ENCODE peak calls at places on chromosomes 13 and 19, in five cellular contexts. E is cardiac fibroblast; A is AG04449; Z is effector memory CD4-positive, alpha-beta T cell; Y is thoracic aorta. R is an unnamed sample.

GRCh38 chr19:3068071-3068470 is 5.8 kb upstream of the TLE5 start:
- DNase-seq in E (no peak), A (no peak), Z (no peak), Y (no peak), R (no peak)

GRCh38 chr19:29596885-29597525 is 9.1 kb upstream of the POP4 start:
- DNase-seq in E (peak; percentile 54), A (no peak), Z (no peak), Y (no peak), R (no peak)

GRCh38 chr19:10007811-10008211 is 2.5 kb downstream of the COL5A3 start:
- DNase-seq in E (peak; percentile 86), A (peak; percentile 41), Z (no peak), Y (no peak), R (no peak)

GRCh38 chr13:59364508-59365187 is 799.1 kb downstream of the DIAPH3 start:
- DNase-seq in E (no peak), A (no peak), Z (no peak), Y (no peak), R (no peak)

GRCh38 chr13:36919833-36920611 is at the start of gene SMAD9:
- DNase-seq in E (peak; percentile 61), A (no peak), Z (no peak), Y (peak; percentile 52), R (no peak)

GRCh38 chr13:52161193-52161646 is 1.8 kb upstream of the NEK3 start:
- DNase-seq in E (no peak), A (no peak), Z (no peak), Y (no peak), R (no peak)

GRCh38 chr19:8697671-8698432 is 743 bp downstream of the ACTL9 start:
- DNase-seq in E (no peak), A (no peak), Z (no peak), Y (no peak), R (no peak)

GRCh38 chr19:33035461-33035860 is 29.2 kb downstream of the RHPN2 start:
- DNase-seq in E (no peak), A (no peak), Z (no peak), Y (no peak), R (no peak)

GRCh38 chr13:99320693-99321481 is 13.7 kb upstream of the GPR183 start:
- DNase-seq in E (peak; percentile 96), A (no peak), Z (no peak), Y (no peak), R (peak; percentile 12)

GRCh38 chr13:76832258-76832988 is 53.8 kb downstream of the KCTD12 start:
- DNase-seq in E (no peak), A (no peak), Z (no peak), Y (no peak), R (no peak)

GRCh38 chr19:17985037-17985818 is 18.3 kb downstream of the KCNN1 start:
- DNase-seq in E (peak; percentile 10), A (no peak), Z (no peak), Y (no peak), R (no peak)

GRCh38 chr19:16330368-16330801 is 5.8 kb downstream of the KLF2 start:
- DNase-seq in E (peak; percentile 92), A (no peak), Z (peak; percentile 94), Y (peak; percentile 77), R (peak; percentile 62)

GRCh38 chr19:31177230-31177629 is 172.0 kb downstream of the TSHZ3 start:
- DNase-seq in E (no peak), A (no peak), Z (no peak), Y (no peak), R (no peak)

GRCh38 chr19:55586976-55587668 is 6.5 kb upstream of the ZNF579 start:
- DNase-seq in E (peak; percentile 94), A (no peak), Z (peak; percentile 92), Y (peak; percentile 68), R (peak; percentile 77)

GRCh38 chr13:97125051-97125809 is 96.9 kb upstream of the MBNL2 start:
- DNase-seq in E (peak; percentile 81), A (no peak), Z (no peak), Y (no peak), R (peak; percentile 9)
- H3K4me3 ChIP-seq in E (no peak overlapping the region), A (no peak overlapping the region), Z (no peak overlapping the region), Y (no peak overlapping the region), R (no peak overlapping the region)

DNA sequence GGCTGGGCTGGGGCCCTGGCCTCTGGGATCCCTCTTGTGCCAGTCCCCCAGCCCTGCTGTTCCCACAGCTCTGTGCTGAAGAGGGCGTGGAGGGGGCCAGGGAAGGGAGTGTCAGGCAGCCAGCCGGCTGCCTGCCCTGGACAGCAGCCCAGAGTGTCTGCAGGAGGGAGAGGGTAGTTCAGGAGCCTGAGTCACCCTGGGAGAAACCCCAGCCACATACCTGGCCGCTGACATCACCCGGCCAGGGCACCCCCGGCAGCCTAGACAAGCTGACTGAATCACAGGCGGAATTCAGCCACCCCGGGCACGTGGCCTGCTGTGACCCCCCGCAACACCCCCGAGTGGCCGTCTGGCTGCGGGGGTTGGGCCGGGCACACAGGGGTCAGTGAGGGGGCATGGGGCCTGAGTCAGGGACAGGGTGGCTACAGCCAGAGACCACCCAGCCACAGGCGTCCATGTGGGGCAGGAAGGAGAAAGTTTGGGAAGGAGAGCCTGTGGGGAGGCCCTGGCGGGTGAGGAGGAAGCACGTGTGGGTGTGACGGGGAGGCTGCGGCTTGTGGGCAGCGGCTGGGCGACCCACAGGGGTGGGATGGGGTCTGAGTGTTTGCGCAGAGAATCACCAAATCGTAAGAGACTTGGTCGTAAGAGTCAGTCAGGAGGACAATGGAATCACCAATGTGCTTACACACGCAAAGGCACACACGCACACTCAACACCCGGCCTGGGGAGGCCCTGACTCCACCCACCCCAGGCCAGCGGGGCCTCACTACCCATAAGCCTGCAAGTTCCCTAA is 11.9 kb upstream of the FOSB start:
- DNase-seq in E (peak; percentile 100), A (peak; percentile 98), Z (peak; percentile 71), Y (peak; percentile 92), R (no peak)
- H3K4me3 ChIP-seq in E (no peak overlapping the region), A (peak overlapping the region; percentile 42), Z (no peak overlapping the region), Y (peak overlapping the region; percentile 66), R (no peak overlapping the region)

GRCh38 chr19:710767-711166 is 2.0 kb downstream of the PALM start:
- DNase-seq in E (no peak), A (no peak), Z (no peak), Y (no peak), R (no peak)

GRCh38 chr19:708154-709141 is at the start of gene PALM:
- DNase-seq in E (no peak), A (no peak), Z (no peak), Y (no peak), R (no peak)

GRCh38 chr19:711224-711623 is 2.5 kb downstream of the PALM start:
- DNase-seq in E (no peak), A (no peak), Z (no peak), Y (no peak), R (no peak)

GRCh38 chr19:709965-710714 is 1.4 kb downstream of the PALM start:
- DNase-seq in E (no peak), A (no peak), Z (no peak), Y (no peak), R (no peak)

DNA sequence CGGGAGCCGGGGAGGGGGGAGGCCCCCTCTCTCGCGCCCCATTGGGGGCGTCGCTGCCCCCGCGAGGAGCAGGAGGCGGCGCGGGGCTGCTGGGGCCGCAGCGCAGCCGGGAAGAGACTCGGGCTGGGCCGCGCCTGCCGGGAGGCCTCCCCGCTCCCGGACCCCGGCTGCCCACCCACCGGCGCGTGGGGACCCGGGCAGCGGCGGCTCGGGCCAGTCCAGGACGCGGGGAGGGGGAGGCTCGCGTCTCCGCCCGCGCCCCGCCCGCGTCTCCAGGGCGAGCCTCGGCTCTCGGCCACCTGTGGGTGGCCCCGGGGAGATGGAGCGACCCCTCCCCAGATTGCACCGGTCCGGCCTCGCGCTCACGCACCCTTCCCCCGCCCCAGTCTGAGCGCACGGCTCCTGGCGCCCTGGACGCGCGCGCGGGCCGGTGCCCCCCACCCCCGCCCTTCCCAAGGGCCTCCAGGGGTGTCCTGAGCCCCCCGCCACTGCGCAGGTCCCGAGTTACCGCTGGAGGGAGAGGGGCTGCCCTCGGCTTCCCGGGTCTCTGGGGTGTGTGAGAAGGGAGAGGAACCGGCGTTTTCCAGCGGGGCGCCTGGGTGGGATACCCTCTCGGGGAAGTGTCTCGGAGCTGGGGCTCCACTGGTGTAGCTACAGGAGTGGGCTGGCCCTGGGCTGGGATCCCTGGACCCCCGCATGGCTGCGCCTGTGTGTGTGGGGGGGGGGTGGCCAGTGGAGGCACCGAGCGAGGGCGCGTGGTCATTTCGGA is 645 bp downstream of the PALM start:
- DNase-seq in E (no peak), A (no peak), Z (no peak), Y (no peak), R (no peak)
- H3K4me3 ChIP-seq in E (peak overlapping the region; percentile 67), A (peak overlapping the region; percentile 42), Z (no peak overlapping the region), Y (peak overlapping the region; percentile 56), R (peak overlapping the region; percentile 23)

DNA sequence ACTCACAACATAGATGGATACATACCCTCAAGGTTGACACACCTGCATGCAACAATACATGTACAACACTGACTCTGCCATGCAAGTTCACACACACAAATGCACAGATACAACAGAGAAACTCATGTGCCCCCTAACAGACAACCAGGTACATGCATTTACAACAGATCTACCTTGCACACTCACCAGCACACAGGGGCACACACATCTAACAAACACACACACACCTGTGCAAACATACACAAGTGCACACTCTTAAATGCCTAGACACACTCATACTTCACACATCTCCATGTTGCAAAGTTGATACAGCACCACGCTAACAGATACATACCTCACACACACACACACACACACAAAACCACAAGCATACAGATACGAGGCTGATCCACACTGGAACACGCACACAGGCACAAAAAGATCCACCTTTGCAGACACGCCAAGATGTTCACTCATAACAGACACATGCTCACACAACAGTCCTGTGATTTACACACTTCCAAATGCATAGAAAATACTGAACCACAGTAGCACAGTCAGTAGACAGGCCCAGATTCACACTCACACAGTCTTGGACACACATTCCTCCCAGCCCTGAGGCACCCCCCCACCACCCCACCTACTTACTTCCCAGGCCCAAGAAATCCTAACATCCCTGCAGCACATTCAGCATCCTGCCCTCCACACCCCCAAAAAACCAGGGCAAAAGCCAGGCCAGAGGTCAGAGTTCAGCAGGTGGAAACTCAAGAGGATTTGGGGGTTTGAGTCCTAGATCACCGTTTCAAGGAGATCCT is 1.4 kb downstream of the LRFN1 start:
- DNase-seq in E (no peak), A (no peak), Z (no peak), Y (no peak), R (no peak)
- H3K4me3 ChIP-seq in E (no peak overlapping the region), A (no peak overlapping the region), Z (no peak overlapping the region), Y (no peak overlapping the region), R (peak overlapping the region; percentile 75)